ENCODE peak calls at places on chromosomes 7 and 10, in ten cellular contexts. P is HCEC 1CT; N is fibroblast of lung; M is H54; B is activated CD8-positive, alpha-beta memory T cell treated with anti-CD3 and anti-CD28 coated beads for 4 hours; G is glutamatergic neuron; Q is naive B cell; I is GM04504; U is germinal center; C is ACHN. W is an unnamed sample.

GRCh38 chr10:30963994-30964930 is 67.4 kb downstream of the ZNF438 start:
- DNase-seq in C (no peak), U (no peak), Q (no peak), B (no peak), G (no peak), M (no peak), I (no peak), N (no peak), P (no peak), W (no peak)

GRCh38 chr10:67306588-67307205 is 380.9 kb downstream of the LRRTM3 start:
- DNase-seq in N (peak; percentile 21), P (peak; percentile 1), B (no peak), I (no peak), U (peak; percentile 5), G (no peak), M (peak; percentile 8), C (peak; percentile 51), Q (no peak), W (peak; percentile 59)

GRCh38 chr10:22451346-22451745 is 106.0 kb downstream of the SPAG6 start:
- DNase-seq in I (no peak), B (no peak), P (no peak), Q (no peak), M (no peak), C (no peak), N (no peak), U (no peak), G (no peak), W (no peak)

GRCh38 chr10:6141296-6142151 is 52.7 kb downstream of the RBM17 start:
- DNase-seq in Q (no peak), I (peak; percentile 75), N (peak; percentile 94), G (no peak), U (peak; percentile 80), C (peak; percentile 67), P (peak; percentile 86), B (no peak), M (no peak), W (no peak)

GRCh38 chr10:1628757-1629156 is 108.6 kb downstream of the ADARB2 start:
- DNase-seq in P (no peak), G (no peak), M (no peak), U (no peak), N (no peak), Q (no peak), B (no peak), I (no peak), C (no peak), W (no peak)

GRCh38 chr7:115229401-115230083 is 307.6 kb downstream of the MDFIC start:
- DNase-seq in Q (no peak), N (peak; percentile 23), C (no peak), I (no peak), M (no peak), U (no peak), G (no peak), B (no peak), P (no peak), W (no peak)

GRCh38 chr7:41816111-41816510 is 113.2 kb upstream of the INHBA start:
- DNase-seq in C (no peak), N (no peak), G (no peak), M (no peak), B (peak; percentile 2), P (no peak), Q (no peak), U (no peak), I (no peak), W (no peak)

GRCh38 chr7:149310113-149310836 is 48.3 kb downstream of the ZNF783 start:
- DNase-seq in N (peak; percentile 88), G (no peak), M (peak; percentile 55), Q (peak; percentile 30), P (peak; percentile 78), U (peak; percentile 56), C (peak; percentile 71), B (no peak), I (peak; percentile 55), W (peak; percentile 79)

GRCh38 chr10:96673318-96674099 is 46.8 kb downstream of the PIK3AP1 start:
- DNase-seq in Q (peak; percentile 85), C (peak; percentile 85), I (no peak), U (peak; percentile 80), P (no peak), B (no peak), N (peak; percentile 29), G (no peak), M (no peak), W (no peak)

GRCh38 chr7:134999136-134999535 is 12.8 kb downstream of the AGBL3 start:
- DNase-seq in G (no peak), C (no peak), N (no peak), P (no peak), U (no peak), M (no peak), Q (no peak), I (no peak), B (no peak), W (no peak)

GRCh38 chr7:150983893-150984368 is 5.8 kb upstream of the KCNH2 start:
- DNase-seq in C (peak; percentile 73), Q (no peak), U (no peak), N (no peak), I (peak; percentile 9), B (no peak), P (no peak), M (no peak), G (no peak), W (peak; percentile 77)

GRCh38 chr10:13922591-13922990 is 335.8 kb downstream of the PRPF18 start:
- DNase-seq in P (peak; percentile 58), B (no peak), N (peak; percentile 26), G (no peak), U (no peak), M (no peak), I (peak; percentile 21), Q (no peak), C (peak; percentile 34), W (no peak)

GRCh38 chr10:14425031-14425430 is 94.3 kb upstream of the FRMD4A start:
- DNase-seq in M (no peak), G (no peak), Q (no peak), I (no peak), P (no peak), C (no peak), U (no peak), B (no peak), N (no peak), W (no peak)

W was measured in mesendoderm.